ENCODE peak calls at places on chromosomes 3 and 15, in five cellular contexts. One of them, this sample, is unnamed.
A peak's percentile ranks its signal among the peaks of the same experiment; 100 is the strongest.

GRCh38 chr3:114758828-114759709 is 388.0 kb downstream of the ZBTB20 start:
- DNase-seq in transverse colon: no peak
- DNase-seq in breast epithelium: no peak
- DNase-seq in bronchial epithelial cell: peak; percentile 46
- DNase-seq in fibroblast of pulmonary artery: peak; percentile 84
- DNase-seq in this sample: peak; percentile 75

GRCh38 chr3:65945953-65946352 is 92.8 kb downstream of the MAGI1 start:
- DNase-seq in bronchial epithelial cell: no peak
- DNase-seq in transverse colon: no peak
- DNase-seq in fibroblast of pulmonary artery: no peak
- DNase-seq in breast epithelium: no peak
- DNase-seq in this sample: no peak

GRCh38 chr3:158111861-158112260 is 2.0 kb downstream of the RSRC1 start:
- DNase-seq in fibroblast of pulmonary artery: no peak
- DNase-seq in transverse colon: no peak
- DNase-seq in breast epithelium: no peak
- DNase-seq in bronchial epithelial cell: no peak
- DNase-seq in this sample: no peak

GRCh38 chr3:69671082-69671952 is 67.9 kb upstream of the MITF start:
- DNase-seq in breast epithelium: no peak
- DNase-seq in transverse colon: no peak
- DNase-seq in fibroblast of pulmonary artery: peak; percentile 72
- DNase-seq in bronchial epithelial cell: peak; percentile 43
- DNase-seq in this sample: no peak

GRCh38 chr3:100968908-100969556 is 24.2 kb downstream of the ABI3BP start:
- DNase-seq in fibroblast of pulmonary artery: peak; percentile 20
- DNase-seq in transverse colon: no peak
- DNase-seq in breast epithelium: no peak
- DNase-seq in bronchial epithelial cell: peak; percentile 12
- DNase-seq in this sample: no peak

GRCh38 chr3:65888980-65889706 is 149.6 kb downstream of the MAGI1 start:
- DNase-seq in fibroblast of pulmonary artery: peak; percentile 97
- DNase-seq in breast epithelium: peak; percentile 44
- DNase-seq in bronchial epithelial cell: peak; percentile 84
- DNase-seq in transverse colon: no peak
- DNase-seq in this sample: peak; percentile 89

GRCh38 chr15:92683511-92683834 is 27.9 kb upstream of the FAM174B start:
- DNase-seq in fibroblast of pulmonary artery: peak; percentile 23
- DNase-seq in bronchial epithelial cell: peak; percentile 11
- DNase-seq in transverse colon: peak; percentile 41
- DNase-seq in breast epithelium: no peak
- DNase-seq in this sample: no peak

GRCh38 chr15:23424111-23424904 is 22.7 kb downstream of the GOLGA6L2 start:
- DNase-seq in bronchial epithelial cell: no peak
- DNase-seq in breast epithelium: no peak
- DNase-seq in transverse colon: no peak
- DNase-seq in fibroblast of pulmonary artery: no peak
- DNase-seq in this sample: no peak

GRCh38 chr3:141979050-141979671 is 102.7 kb downstream of the ATP1B3 start:
- DNase-seq in bronchial epithelial cell: peak; percentile 91
- DNase-seq in breast epithelium: no peak
- DNase-seq in transverse colon: no peak
- DNase-seq in fibroblast of pulmonary artery: peak; percentile 86
- DNase-seq in this sample: peak; percentile 81

GRCh38 chr15:89178307-89178977 is 42.9 kb downstream of the RLBP1 start:
- DNase-seq in transverse colon: no peak
- DNase-seq in bronchial epithelial cell: peak; percentile 28
- DNase-seq in fibroblast of pulmonary artery: no peak
- DNase-seq in breast epithelium: no peak
- DNase-seq in this sample: no peak

GRCh38 chr3:186340211-186340610 is 21.8 kb downstream of the DGKG start:
- DNase-seq in bronchial epithelial cell: peak; percentile 37
- DNase-seq in fibroblast of pulmonary artery: no peak
- DNase-seq in breast epithelium: no peak
- DNase-seq in transverse colon: no peak
- DNase-seq in this sample: no peak

GRCh38 chr3:112273536-112273935 is 20.5 kb downstream of the SLC9C1 start:
- DNase-seq in breast epithelium: no peak
- DNase-seq in bronchial epithelial cell: no peak
- DNase-seq in fibroblast of pulmonary artery: peak; percentile 44
- DNase-seq in transverse colon: no peak
- DNase-seq in this sample: no peak

GRCh38 chr3:37765591-37766219 is 96.0 kb upstream of the CTDSPL start:
- DNase-seq in fibroblast of pulmonary artery: peak; percentile 17
- DNase-seq in bronchial epithelial cell: no peak
- DNase-seq in transverse colon: no peak
- DNase-seq in breast epithelium: no peak
- DNase-seq in this sample: no peak

GRCh38 chr15:65033659-65034269 is 4.3 kb upstream of the MTFMT start:
- DNase-seq in bronchial epithelial cell: peak; percentile 55
- DNase-seq in fibroblast of pulmonary artery: peak; percentile 63
- DNase-seq in breast epithelium: no peak
- DNase-seq in transverse colon: peak; percentile 31
- DNase-seq in this sample: no peak
- H3K4me3 ChIP-seq in bronchial epithelial cell: no peak overlapping the region
- H3K4me3 ChIP-seq in fibroblast of pulmonary artery: no peak overlapping the region
- H3K4me3 ChIP-seq in breast epithelium: no peak overlapping the region
- H3K4me3 ChIP-seq in transverse colon: no peak overlapping the region
- H3K4me3 ChIP-seq in this sample: no peak overlapping the region

DNA sequence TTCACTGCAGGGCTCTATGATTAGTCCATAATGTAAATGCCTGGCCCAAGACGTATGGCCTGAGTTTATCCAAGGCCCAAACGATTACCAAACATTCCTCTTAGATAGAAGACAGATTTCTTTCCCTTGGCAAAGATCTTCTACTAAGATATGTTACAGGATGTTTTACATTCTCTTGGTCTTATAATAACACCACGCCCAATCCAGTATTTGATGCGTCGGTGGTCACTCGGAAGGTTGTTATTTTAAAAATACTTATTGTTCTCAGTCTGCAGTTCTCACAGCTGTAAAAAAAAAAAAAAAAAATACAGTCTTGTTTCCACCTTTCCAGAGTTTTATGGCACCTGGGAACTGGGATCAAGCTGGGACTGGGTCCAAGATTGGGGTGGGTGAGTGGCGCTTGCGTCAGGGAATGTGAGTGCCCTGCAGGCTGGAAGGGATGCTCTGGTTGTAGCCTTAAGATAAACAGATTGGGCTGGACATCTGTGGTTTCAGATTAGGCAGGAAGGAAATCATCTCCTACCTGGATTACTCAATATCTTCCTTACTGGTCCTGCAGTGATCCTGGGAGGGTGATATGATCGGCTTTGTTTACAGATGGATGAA is 179.5 kb downstream of the THSD4 start:
- DNase-seq in fibroblast of pulmonary artery: peak; percentile 73
- DNase-seq in breast epithelium: no peak
- DNase-seq in transverse colon: peak; percentile 88
- DNase-seq in bronchial epithelial cell: peak; percentile 89
- DNase-seq in this sample: peak; percentile 88
- H3K4me3 ChIP-seq in fibroblast of pulmonary artery: no peak overlapping the region
- H3K4me3 ChIP-seq in breast epithelium: no peak overlapping the region
- H3K4me3 ChIP-seq in transverse colon: no peak overlapping the region
- H3K4me3 ChIP-seq in bronchial epithelial cell: no peak overlapping the region
- H3K4me3 ChIP-seq in this sample: no peak overlapping the region

GRCh38 chr15:101615986-101616848 is 36.0 kb downstream of the TM2D3 start:
- DNase-seq in transverse colon: peak; percentile 35
- DNase-seq in fibroblast of pulmonary artery: peak; percentile 75
- DNase-seq in bronchial epithelial cell: peak; percentile 76
- DNase-seq in breast epithelium: no peak
- DNase-seq in this sample: peak; percentile 52
- H3K4me3 ChIP-seq in transverse colon: peak overlapping the region; percentile 9
- H3K4me3 ChIP-seq in fibroblast of pulmonary artery: peak overlapping the region; percentile 14
- H3K4me3 ChIP-seq in bronchial epithelial cell: peak overlapping the region; percentile 13
- H3K4me3 ChIP-seq in breast epithelium: peak overlapping the region; percentile 25
- H3K4me3 ChIP-seq in this sample: peak overlapping the region; percentile 16

GRCh38 chr3:72753495-72753894 is 94.8 kb downstream of the SHQ1 start:
- DNase-seq in transverse colon: peak; percentile 29
- DNase-seq in breast epithelium: no peak
- DNase-seq in fibroblast of pulmonary artery: no peak
- DNase-seq in bronchial epithelial cell: no peak
- DNase-seq in this sample: no peak
- H3K4me3 ChIP-seq in transverse colon: no peak overlapping the region
- H3K4me3 ChIP-seq in breast epithelium: no peak overlapping the region
- H3K4me3 ChIP-seq in fibroblast of pulmonary artery: no peak overlapping the region
- H3K4me3 ChIP-seq in bronchial epithelial cell: no peak overlapping the region
- H3K4me3 ChIP-seq in this sample: no peak overlapping the region

DNA sequence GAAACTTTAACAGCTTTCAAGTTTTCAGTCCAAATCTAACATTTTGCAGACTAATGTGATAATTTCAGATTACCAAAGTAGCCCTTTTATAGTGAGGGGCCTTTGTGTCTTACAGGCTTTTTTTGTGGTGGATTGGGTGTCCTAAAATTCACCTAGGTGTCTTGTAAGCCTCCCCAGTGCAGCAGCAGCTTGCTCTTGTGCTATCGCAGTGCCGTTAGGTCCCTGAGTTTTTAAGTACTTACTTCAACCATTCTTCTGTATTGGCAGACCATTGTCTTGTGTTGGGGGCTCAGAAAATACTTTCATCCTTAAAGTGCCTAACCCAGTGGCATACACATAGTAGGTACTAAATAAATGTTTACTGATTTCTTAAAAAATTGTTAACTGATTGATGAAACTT is 2.1 kb downstream of the PDE8A start:
- DNase-seq in bronchial epithelial cell: no peak
- DNase-seq in breast epithelium: no peak
- DNase-seq in transverse colon: no peak
- DNase-seq in fibroblast of pulmonary artery: no peak
- DNase-seq in this sample: no peak
- H3K4me3 ChIP-seq in bronchial epithelial cell: no peak overlapping the region
- H3K4me3 ChIP-seq in breast epithelium: peak overlapping the region; percentile 92
- H3K4me3 ChIP-seq in transverse colon: peak overlapping the region; percentile 91
- H3K4me3 ChIP-seq in fibroblast of pulmonary artery: peak overlapping the region; percentile 83
- H3K4me3 ChIP-seq in this sample: no peak overlapping the region

DNA sequence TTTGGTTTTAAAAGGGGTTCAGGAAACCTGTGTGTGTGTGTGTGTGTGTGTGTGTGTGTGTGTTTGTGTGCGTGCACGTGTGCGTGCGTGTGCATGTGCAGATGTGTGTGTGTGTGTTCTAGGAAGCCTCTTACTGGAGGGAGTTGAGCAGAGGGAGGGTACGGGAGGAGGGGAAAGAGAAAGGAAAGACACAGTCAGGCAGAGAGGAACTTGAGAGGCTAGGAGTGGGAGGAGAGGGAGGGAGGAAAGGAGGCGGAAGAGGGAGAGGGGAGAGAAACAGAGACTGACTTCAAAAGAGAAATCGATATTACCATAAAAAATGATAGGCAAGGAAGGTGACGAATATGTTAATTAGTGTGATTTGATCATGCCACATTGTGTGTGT is 34.1 kb downstream of the ATP2B2 start:
- DNase-seq in bronchial epithelial cell: no peak
- DNase-seq in transverse colon: no peak
- DNase-seq in breast epithelium: no peak
- DNase-seq in fibroblast of pulmonary artery: peak; percentile 11
- DNase-seq in this sample: no peak
- H3K4me3 ChIP-seq in bronchial epithelial cell: no peak overlapping the region
- H3K4me3 ChIP-seq in transverse colon: no peak overlapping the region
- H3K4me3 ChIP-seq in breast epithelium: no peak overlapping the region
- H3K4me3 ChIP-seq in fibroblast of pulmonary artery: no peak overlapping the region
- H3K4me3 ChIP-seq in this sample: no peak overlapping the region